ENCODE peak calls at places on chromosomes 13 and 19, in five cellular contexts. A, X, E, F and I are unnamed samples.

GRCh38 chr19:709196-709964 is 645 bp downstream of the PALM start:
- DNase-seq in A (no peak), X (no peak), E (no peak), F (no peak), I (no peak)

GRCh38 chr19:50383852-50384684 is at the start of gene POLD1:
- DNase-seq in A (peak), X (peak), E (peak), F (peak), I (peak)

GRCh38 chr13:98327326-98328314 is 150.6 kb upstream of the RNF113B start:
- DNase-seq in A (no peak), X (peak), E (no peak), F (peak), I (no peak)

GRCh38 chr19:21566073-21566472 is 60.7 kb downstream of the ZNF429 start:
- DNase-seq in A (no peak), X (no peak), E (peak), F (peak), I (no peak)

GRCh38 chr13:25354377-25354776 is 17.4 kb upstream of the ATP8A2 start:
- DNase-seq in A (no peak), X (no peak), E (no peak), F (no peak), I (no peak)

GRCh38 chr19:49807174-49807830 is 5.8 kb downstream of the FUZ start:
- DNase-seq in A (no peak), X (no peak), E (no peak), F (no peak), I (no peak)

GRCh38 chr19:16457195-16457953 is 14.4 kb downstream of the EPS15L1 start:
- DNase-seq in A (peak), X (no peak), E (peak), F (peak), I (no peak)

GRCh38 chr19:50422397-50423278 is 3.9 kb downstream of the SPIB start:
- DNase-seq in A (no peak), X (no peak), E (no peak), F (no peak), I (no peak)